ENCODE peak calls at places on chromosomes 7 and 10, in four cellular contexts. V is GM20000, E is RWPE2, Q is endothelial cell. I is an unnamed sample.
A peak's percentile ranks its signal among the peaks of the same experiment; 100 is the strongest.

GRCh38 chr10:98879486-98879885 is 356.2 kb downstream of the HPSE2 start:
- DNase-seq in Q (no peak), V (no peak), E (no peak), I (no peak)

GRCh38 chr7:148819697-148820332 is 64.3 kb downstream of the EZH2 start:
- DNase-seq in Q (no peak), V (no peak), E (no peak), I (no peak)

GRCh38 chr7:135075716-135076115 is 72.2 kb upstream of the TMEM140 start:
- DNase-seq in Q (no peak), V (no peak), E (no peak), I (no peak)

GRCh38 chr10:113557389-113558321 is 4.8 kb downstream of the HABP2 start:
- DNase-seq in E (no peak), Q (no peak), V (no peak), I (no peak)

GRCh38 chr10:35561670-35562069 is 43.5 kb upstream of the GJD4 start:
- DNase-seq in V (no peak), Q (no peak), E (no peak), I (no peak)

GRCh38 chr7:76997381-76998262 is 34.5 kb downstream of the SPDYE17 start:
- DNase-seq in Q (no peak), V (peak; percentile 35), E (peak; percentile 71), I (no peak)

GRCh38 chr7:6012355-6013104 is 3.5 kb downstream of the AIMP2 start:
- DNase-seq in E (no peak), V (no peak), Q (no peak), I (no peak)

GRCh38 chr7:57220746-57221145 is 88.5 kb upstream of the ZNF479 start:
- DNase-seq in E (no peak), V (no peak), Q (no peak), I (peak; percentile 62)

GRCh38 chr10:73762915-73763314 is 18.7 kb downstream of the SEC24C start:
- DNase-seq in V (no peak), E (no peak), Q (no peak), I (no peak)

GRCh38 chr10:130138479-130138866 is 2.3 kb downstream of the GLRX3 start:
- DNase-seq in V (no peak), Q (no peak), E (peak; percentile 73), I (no peak)

GRCh38 chr10:78404296-78404695 is 370.6 kb downstream of the RPS24 start:
- DNase-seq in E (no peak), Q (no peak), V (no peak), I (no peak)

GRCh38 chr10:90787906-90788491 is 69.8 kb downstream of the HTR7 start:
- DNase-seq in E (no peak), V (peak; percentile 23), Q (peak; percentile 53), I (no peak)
- TF ChIP-seq CTCF in E (peak; percentile 84), V (peak; percentile 72), Q (peak; percentile 67), I (peak; percentile 88)

GRCh38 chr10:72573079-72573478 is 52.8 kb downstream of the MICU1 start:
- DNase-seq in E (no peak), V (no peak), Q (no peak), I (no peak)

GRCh38 chr10:72563327-72563932 is 62.4 kb downstream of the MICU1 start:
- DNase-seq in V (peak; percentile 25), E (no peak), Q (no peak), I (no peak)

GRCh38 chr10:72567421-72567820 is 58.5 kb downstream of the MICU1 start:
- DNase-seq in Q (peak; percentile 3), E (peak; percentile 60), V (no peak), I (no peak)

GRCh38 chr10:72564596-72564995 is 61.3 kb downstream of the MICU1 start:
- DNase-seq in Q (no peak), E (no peak), V (no peak), I (no peak)

DNA sequence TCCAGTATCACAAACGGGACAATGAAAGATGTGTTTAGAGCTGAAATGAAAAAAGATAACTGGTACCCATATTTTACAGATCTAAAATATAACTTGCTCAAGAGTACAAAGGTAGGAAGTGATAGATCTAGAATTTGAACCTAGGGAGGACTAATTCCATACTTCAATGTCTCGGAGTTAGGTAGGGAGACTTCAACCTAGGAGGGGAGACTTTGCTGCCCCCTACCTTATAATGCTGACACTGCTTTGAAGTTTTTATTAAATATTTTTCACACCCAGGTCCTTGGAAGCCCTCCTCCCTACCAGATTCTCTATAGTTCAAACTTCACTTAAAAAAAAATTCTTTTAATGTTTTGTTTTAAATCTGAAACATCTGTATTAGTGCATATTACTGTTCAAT is 58.0 kb downstream of the MICU1 start:
- DNase-seq in V (peak; percentile 17), E (no peak), Q (peak; percentile 11), I (no peak)
- TF ChIP-seq CTCF in V (peak; percentile 12), E (peak; percentile 60), Q (peak; percentile 71), I (peak; percentile 72)

GRCh38 chr7:21500117-21500516 is 42.7 kb upstream of the DNAH11 start:
- DNase-seq in V (no peak), Q (no peak), E (no peak), I (no peak)

GRCh38 chr7:21497072-21497471 is 45.8 kb upstream of the DNAH11 start:
- DNase-seq in V (no peak), Q (peak; percentile 11), E (no peak), I (no peak)
- TF ChIP-seq CTCF in V (no peak), Q (peak; percentile 37), E (no peak), I (peak; percentile 45)

DNA sequence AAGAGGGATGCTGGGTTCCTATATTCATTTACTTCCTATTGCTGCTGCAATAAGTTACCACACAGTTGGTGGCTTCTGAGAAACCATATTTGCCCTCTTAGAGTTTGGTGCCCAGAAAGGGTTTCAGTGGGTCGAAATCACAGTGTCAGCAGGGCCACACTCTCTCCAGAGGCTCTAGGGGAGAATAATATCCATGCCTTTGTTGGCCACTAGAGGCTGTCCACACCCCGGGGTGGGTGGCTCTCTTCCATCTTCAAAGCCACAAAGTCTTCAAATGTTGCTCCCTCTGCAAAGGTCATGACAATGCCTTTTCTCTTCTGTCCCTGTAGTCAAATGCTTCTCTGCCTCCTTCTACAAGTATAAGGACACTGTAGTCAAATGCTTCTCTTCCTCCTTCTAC is 989.4 kb downstream of the CCSER2 start:
- DNase-seq in V (no peak), E (no peak), Q (no peak), I (no peak)
- TF ChIP-seq CTCF in V (no peak), E (no peak), Q (no peak), I (peak; percentile 11)

GRCh38 chr10:121695731-121696464 is 97.7 kb upstream of the FGFR2 start:
- DNase-seq in V (no peak), Q (no peak), E (no peak), I (no peak)

GRCh38 chr10:121698902-121699301 is 100.7 kb upstream of the FGFR2 start:
- DNase-seq in Q (no peak), V (no peak), E (no peak), I (no peak)

GRCh38 chr10:121694966-121695340 is 96.7 kb upstream of the FGFR2 start:
- DNase-seq in V (no peak), Q (no peak), E (no peak), I (no peak)

GRCh38 chr10:121698336-121698735 is 100.1 kb upstream of the FGFR2 start:
- DNase-seq in Q (no peak), V (no peak), E (no peak), I (no peak)

DNA sequence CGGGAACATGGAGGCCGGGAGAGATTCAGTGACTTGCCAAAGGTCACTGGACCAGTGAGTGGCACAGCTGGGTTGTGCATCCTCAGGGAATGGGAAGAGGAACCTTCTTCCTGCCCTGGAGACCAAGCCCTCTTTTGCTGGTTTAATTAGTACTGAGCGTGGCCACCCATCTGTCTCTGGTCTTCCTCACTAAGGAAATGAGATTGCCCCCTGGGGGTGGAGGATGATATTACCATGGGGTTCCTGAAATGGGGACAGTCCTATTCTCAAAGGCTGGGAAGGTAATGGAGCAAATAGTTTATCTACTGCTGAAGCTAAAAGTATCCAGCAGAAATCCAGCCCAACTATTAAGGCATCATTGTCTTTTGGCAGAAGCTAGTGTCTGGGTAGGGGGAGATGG is 98.6 kb upstream of the FGFR2 start:
- DNase-seq in E (no peak), V (peak; percentile 25), Q (peak; percentile 64), I (no peak)
- TF ChIP-seq CTCF in E (no peak), V (peak; percentile 22), Q (peak; percentile 82), I (peak; percentile 69)

GRCh38 chr10:104642001-104642270 is 846 bp downstream of the SORCS3 start:
- DNase-seq in V (no peak), E (no peak), Q (no peak), I (no peak)

GRCh38 chr10:104639595-104640338 is 1.3 kb upstream of the SORCS3 start:
- DNase-seq in Q (peak; percentile 12), V (peak; percentile 34), E (no peak), I (no peak)

GRCh38 chr10:104641150-104642000 is at the start of gene SORCS3:
- DNase-seq in Q (peak; percentile 44), V (peak; percentile 33), E (no peak), I (no peak)

GRCh38 chr10:104640339-104641149 is 546 bp upstream of the SORCS3 start:
- DNase-seq in Q (peak; percentile 31), E (no peak), V (no peak), I (no peak)

DNA sequence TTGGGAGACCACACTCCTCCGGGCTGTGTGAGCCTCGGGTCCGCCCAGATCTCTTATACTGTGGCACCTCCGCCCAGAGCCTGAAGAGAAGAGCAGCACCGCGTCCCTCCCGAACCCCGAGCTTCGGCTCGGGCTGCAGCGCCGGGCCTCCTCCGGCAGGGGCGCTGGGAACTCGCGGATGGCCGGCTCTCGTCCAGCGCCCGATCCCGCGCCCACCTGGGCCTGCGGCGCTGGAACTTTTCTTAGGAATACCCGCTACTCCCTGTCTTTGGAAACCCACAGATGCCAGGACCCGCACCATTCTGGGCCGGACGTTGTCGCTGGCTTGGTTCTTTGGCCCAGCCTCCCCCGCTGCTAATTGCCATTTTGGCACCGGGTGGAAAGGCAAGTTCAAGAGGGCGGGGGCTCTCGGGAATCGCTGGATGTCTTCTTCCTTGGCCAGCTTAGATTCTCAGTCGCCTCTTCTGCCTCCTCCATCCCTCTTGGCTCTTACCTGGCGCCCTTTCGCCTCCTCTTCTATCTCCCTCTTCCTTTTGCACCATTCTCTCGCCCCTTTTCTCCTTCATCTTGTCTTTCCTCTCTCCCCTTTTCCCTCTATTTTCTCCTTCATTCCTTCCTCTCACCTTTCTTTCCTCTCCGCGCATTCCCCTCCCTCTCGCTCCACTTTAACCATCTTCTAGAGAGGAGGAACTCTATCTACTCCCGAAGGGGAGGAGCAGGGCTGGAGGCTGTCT is 2.1 kb upstream of the SORCS3 start:
- DNase-seq in E (no peak), V (peak; percentile 34), Q (peak; percentile 78), I (no peak)
- TF ChIP-seq CTCF in E (peak; percentile 50), V (no peak), Q (peak; percentile 68), I (peak; percentile 46)

GRCh38 chr10:21337171-21337792 is 188.2 kb downstream of the SKIDA1 start:
- DNase-seq in V (no peak), E (no peak), Q (no peak), I (no peak)
- TF ChIP-seq CTCF in V (no peak), E (no peak), Q (peak; percentile 13), I (no peak)

GRCh38 chr7:101626069-101626671 is 2.9 kb downstream of the MYL10 start:
- DNase-seq in V (no peak), E (no peak), Q (no peak), I (no peak)
- TF ChIP-seq CTCF in V (no peak), E (no peak), Q (no peak), I (no peak)

I was measured in chondrocyte.